ENCODE peak calls at places on chromosome 22, in five cellular contexts. O is astrocyte, X is ovary, F is cardiac muscle cell, Y is pancreas. R is an unnamed sample. For H3K4me1, the result is how much of the 10 kb centered on the place peaks cover.

GRCh38 chr22:25930710-25931353 is 188.8 kb downstream of the MYO18B start:
- DNase-seq in O (no peak), X (no peak), F (no peak), Y (peak), R (no peak)

GRCh38 chr22:19845369-19845722 is 9.3 kb downstream of the GNB1L start:
- DNase-seq in O (no peak), X (no peak), F (no peak), Y (no peak), R (no peak)

GRCh38 chr22:29093030-29093429 is 20.2 kb downstream of the KREMEN1 start:
- DNase-seq in O (no peak), X (no peak), F (no peak), Y (no peak), R (no peak)

GRCh38 chr22:25125693-25126357 is 73.8 kb upstream of the CRYBB3 start:
- DNase-seq in O (no peak), X (no peak), F (no peak), Y (no peak), R (no peak)

GRCh38 chr22:22709719-22710445 is 65.5 kb downstream of the GGTLC2 start:
- DNase-seq in O (no peak), X (no peak), F (no peak), Y (no peak), R (no peak)

GRCh38 chr22:23838686-23839468 is at the start of gene DERL3:
- DNase-seq in O (peak), X (peak), F (peak), Y (peak), R (peak)

GRCh38 chr22:22167791-22168189 is 76.8 kb upstream of the VPREB1 start:
- DNase-seq in O (no peak), X (no peak), F (no peak), Y (no peak), R (peak)

GRCh38 chr22:33321466-33321865 is 263.3 kb upstream of the SYN3 start:
- DNase-seq in O (no peak), X (no peak), F (no peak), Y (no peak), R (no peak)

GRCh38 chr22:17864398-17865182 is 90.3 kb upstream of the BID start:
- DNase-seq in O (no peak), X (no peak), F (no peak), Y (no peak), R (no peak)

GRCh38 chr22:30245985-30246901 is at the start of gene LIF:
- DNase-seq in O (peak), X (no peak), F (peak), Y (no peak), R (peak)

GRCh38 chr22:35315855-35316745 is 16.4 kb downstream of the TOM1 start:
- DNase-seq in O (no peak), X (no peak), F (no peak), Y (no peak), R (no peak)

GRCh38 chr22:28819253-28820096 is 19.1 kb upstream of the XBP1 start:
- DNase-seq in O (no peak), X (no peak), F (no peak), Y (peak), R (peak)

GRCh38 chr22:30694171-30694637 is 470 bp upstream of the OSBP2 start:
- DNase-seq in O (no peak), X (peak), F (peak), Y (peak), R (peak)

GRCh38 chr22:39149915-39150847 is 2.3 kb downstream of the CBX7 start:
- DNase-seq in O (no peak), X (no peak), F (no peak), Y (no peak), R (no peak)
- H3K4me1 ChIP-seq in O (under half), X (under half), F (under half), Y (under half), R (under half)

DNA sequence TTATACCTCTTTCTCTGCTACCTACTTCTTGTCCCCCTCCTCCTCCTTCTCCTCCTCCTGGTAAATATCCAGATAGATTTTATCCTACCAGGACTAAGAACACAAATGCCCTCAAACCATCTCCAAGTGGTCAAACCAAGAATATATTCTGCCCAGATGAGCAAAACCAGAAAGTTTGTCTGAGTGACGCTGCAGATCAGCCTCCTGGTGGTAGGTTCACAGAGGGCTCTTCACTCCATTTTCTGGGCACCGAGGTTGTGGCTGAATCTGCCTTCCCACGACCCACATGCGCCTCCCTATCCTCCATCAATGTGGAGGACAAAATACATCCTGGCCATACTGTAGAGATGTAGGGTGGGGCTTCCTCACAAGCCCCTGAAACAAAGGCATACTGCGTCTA is 543.6 kb downstream of the MN1 start:
- DNase-seq in O (no peak), X (no peak), F (no peak), Y (no peak), R (no peak)
- TF ChIP-seq CTCF in O (no peak), X (no peak), F (peak), Y (no peak), R (no peak)

GRCh38 chr22:49996192-49996531 is 16.4 kb downstream of the IL17REL start:
- DNase-seq in O (no peak), X (no peak), F (no peak), Y (no peak), R (peak)
- H3K27ac ChIP-seq in O (no peak), X (no peak), F (no peak), Y (no peak), R (no peak)

GRCh38 chr22:43334378-43334777 is 8.8 kb downstream of the SCUBE1 start:
- DNase-seq in O (no peak), X (no peak), F (no peak), Y (no peak), R (no peak)

GRCh38 chr22:43333978-43334377 is 9.2 kb downstream of the SCUBE1 start:
- DNase-seq in O (no peak), X (no peak), F (no peak), Y (no peak), R (no peak)

GRCh38 chr22:43338766-43339345 is 4.3 kb downstream of the SCUBE1 start:
- DNase-seq in O (no peak), X (no peak), F (no peak), Y (no peak), R (no peak)

GRCh38 chr22:43337946-43338345 is 5.2 kb downstream of the SCUBE1 start:
- DNase-seq in O (no peak), X (no peak), F (no peak), Y (no peak), R (no peak)

DNA sequence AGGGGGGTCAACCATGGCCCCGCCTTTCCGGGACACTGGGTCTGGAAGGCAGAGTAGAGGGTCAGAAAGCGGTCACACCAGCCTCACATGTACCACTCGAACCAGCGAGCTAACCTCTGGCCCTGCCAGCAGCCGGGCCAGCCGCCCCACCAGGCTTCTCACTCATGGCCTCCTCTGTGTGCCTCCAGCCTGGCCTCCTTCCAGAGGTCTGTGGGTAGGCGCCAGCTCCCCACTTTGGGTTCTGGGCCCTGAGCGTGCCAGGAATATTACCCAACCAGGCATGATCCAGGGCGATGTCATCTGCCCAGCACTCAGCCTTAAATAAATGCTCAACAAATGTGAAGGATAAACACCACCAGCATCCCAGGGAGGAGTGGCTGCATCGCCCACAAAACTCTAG is 5.8 kb downstream of the SCUBE1 start:
- DNase-seq in O (no peak), X (no peak), F (no peak), Y (no peak), R (no peak)
- H3K4me1 ChIP-seq in O (under half), X (under half), F (under half), Y (under half), R (under half)

R was measured in transverse colon.